ENCODE peak calls at places on chromosomes 11 and 22, in ten cellular contexts. Z is left ventricle myocardium inferior, A is HCT116, P is neural crest cell, S is heart right ventricle, B is astrocyte of the spinal cord, U is spleen, X is psoas muscle, N is mesothelial cell of epicardium, W is MCF 10A. L is an unnamed sample.

GRCh38 chr11:86183694-86184093 is 60.9 kb upstream of the EED start:
- DNase-seq in B (peak; percentile 53), N (no peak), A (no peak), P (no peak), S (no peak), U (no peak), W (peak; percentile 42), X (no peak), Z (no peak), L (peak; percentile 58)

GRCh38 chr22:50027639-50028537 is 15.3 kb upstream of the IL17REL start:
- DNase-seq in W (peak; percentile 75), X (no peak), S (no peak), A (no peak), Z (no peak), U (peak; percentile 73), B (no peak), N (no peak), P (no peak), L (no peak)

GRCh38 chr11:113197456-113197855 is 116.9 kb upstream of the TTC12 start:
- DNase-seq in U (no peak), X (no peak), N (no peak), P (no peak), B (no peak), S (no peak), Z (no peak), A (no peak), W (no peak), L (no peak)

GRCh38 chr11:107961480-107961879 is 33.2 kb downstream of the RAB39A start:
- DNase-seq in B (no peak), Z (no peak), S (no peak), P (no peak), U (no peak), W (no peak), A (no peak), N (no peak), X (no peak), L (no peak)

GRCh38 chr11:2893021-2893528 is 7.5 kb upstream of the CDKN1C start:
- DNase-seq in B (no peak), Z (no peak), W (no peak), X (no peak), N (no peak), P (no peak), U (no peak), S (no peak), A (no peak), L (no peak)

GRCh38 chr11:62721994-62722393 is 5.3 kb downstream of the HNRNPUL2 start:
- DNase-seq in U (no peak), Z (no peak), B (peak; percentile 39), A (no peak), N (no peak), S (no peak), P (no peak), W (no peak), X (no peak), L (no peak)

GRCh38 chr22:23325183-23325582 is 144.9 kb downstream of the BCR start:
- DNase-seq in A (no peak), N (no peak), Z (no peak), W (no peak), X (no peak), U (no peak), S (no peak), B (no peak), P (no peak), L (no peak)

GRCh38 chr11:102983491-102983890 is 28.0 kb upstream of the MMP13 start:
- DNase-seq in B (no peak), P (no peak), X (no peak), W (no peak), Z (no peak), N (no peak), A (no peak), U (no peak), S (no peak), L (no peak)

GRCh38 chr11:15199693-15200092 is 85.0 kb downstream of the INSC start:
- DNase-seq in A (no peak), U (no peak), X (peak; percentile 83), S (peak; percentile 39), N (no peak), B (peak; percentile 47), Z (peak; percentile 58), W (peak; percentile 94), P (no peak), L (no peak)

GRCh38 chr11:68039526-68040086 is 781 bp downstream of the TCIRG1 start:
- DNase-seq in B (no peak), A (no peak), X (peak; percentile 59), U (peak; percentile 84), Z (no peak), N (no peak), P (no peak), S (no peak), W (no peak), L (peak; percentile 46)

GRCh38 chr11:129281471-129282268 is 89.5 kb upstream of the ARHGAP32 start:
- DNase-seq in W (no peak), U (no peak), X (peak; percentile 64), N (no peak), S (no peak), P (no peak), A (no peak), Z (no peak), B (no peak), L (no peak)

GRCh38 chr22:46674367-46674781 is 54.2 kb downstream of the GRAMD4 start:
- DNase-seq in S (peak; percentile 66), W (no peak), N (no peak), X (peak; percentile 84), Z (peak; percentile 66), B (no peak), U (peak; percentile 94), P (no peak), A (no peak), L (peak; percentile 95)

GRCh38 chr11:4156571-4156970 is 62.0 kb downstream of the RRM1 start:
- DNase-seq in W (no peak), P (no peak), U (no peak), N (no peak), A (no peak), Z (no peak), B (no peak), S (no peak), X (no peak), L (no peak)

GRCh38 chr11:20158597-20159257 is 1.5 kb downstream of the DBX1 start:
- DNase-seq in N (peak; percentile 84), P (peak; percentile 77), S (peak; percentile 38), Z (peak; percentile 42), B (peak; percentile 69), W (peak; percentile 54), U (no peak), X (peak; percentile 58), A (no peak), L (no peak)

GRCh38 chr22:16933924-16934282 is 74.1 kb downstream of the GAB4 start:
- DNase-seq in P (no peak), A (no peak), B (no peak), N (no peak), S (no peak), W (no peak), X (no peak), Z (no peak), U (no peak), L (no peak)

GRCh38 chr11:1881442-1882264 is 10.0 kb downstream of the PRR33 start:
- DNase-seq in P (no peak), X (peak; percentile 87), U (peak; percentile 91), A (no peak), B (no peak), S (peak; percentile 75), W (no peak), Z (peak; percentile 79), N (no peak), L (peak; percentile 33)

GRCh38 chr11:77819411-77819920 is 1.1 kb downstream of the RSF1 start:
- DNase-seq in P (peak; percentile 70), U (peak; percentile 96), A (peak; percentile 76), W (peak; percentile 81), X (peak; percentile 90), Z (peak; percentile 86), N (peak; percentile 84), B (peak; percentile 89), S (peak; percentile 79), L (peak; percentile 75)
- TF ChIP-seq CTCF in P (peak; percentile 38), U (peak; percentile 24), A (no peak), W (no peak), X (no peak), Z (peak; percentile 51), N (no peak), B (no peak), S (no peak), L (no peak)

GRCh38 chr11:9384535-9385287 is at the start of gene IPO7:
- DNase-seq in S (peak; percentile 89), P (peak; percentile 84), Z (peak; percentile 90), N (peak; percentile 82), A (peak; percentile 80), X (peak; percentile 95), U (peak; percentile 97), B (peak; percentile 93), W (peak; percentile 92), L (peak; percentile 88)
- TF ChIP-seq CTCF in S (peak; percentile 7), P (peak; percentile 42), Z (peak; percentile 44), N (no peak), A (peak; percentile 30), X (peak; percentile 33), U (peak; percentile 11), B (peak; percentile 45), W (peak; percentile 32), L (peak; percentile 44)

DNA sequence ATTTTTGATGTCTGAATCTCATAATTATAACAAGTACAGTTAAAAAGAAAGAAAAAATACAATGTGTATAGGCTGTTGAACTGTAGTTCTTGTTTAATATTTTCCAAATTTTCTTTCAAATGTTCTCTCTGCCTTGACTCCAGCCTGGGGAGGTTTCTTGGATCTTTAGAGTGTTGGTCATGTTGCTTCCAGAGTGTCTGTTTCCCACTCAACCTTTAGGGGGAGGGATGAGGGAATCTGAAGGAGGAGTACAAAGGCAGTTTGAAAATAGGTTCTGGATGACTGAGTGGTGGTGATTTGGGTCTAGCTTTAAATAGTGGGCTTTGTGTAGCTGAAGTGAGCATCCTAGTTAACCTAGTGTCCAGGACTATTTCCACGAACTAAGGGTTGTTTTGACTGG is 2.0 kb downstream of the CTNND1 start:
- DNase-seq in S (no peak), Z (no peak), X (no peak), B (peak; percentile 58), N (no peak), A (no peak), P (no peak), U (no peak), W (peak; percentile 67), L (no peak)
- TF ChIP-seq CTCF in S (no peak), Z (peak; percentile 52), X (peak; percentile 41), B (peak; percentile 52), N (peak; percentile 19), A (peak; percentile 16), P (peak; percentile 51), U (peak; percentile 23), W (no peak), L (no peak)

GRCh38 chr11:83087035-83087434 is 15.3 kb upstream of the RAB30 start:
- DNase-seq in X (no peak), B (peak; percentile 6), Z (no peak), U (no peak), P (no peak), W (peak; percentile 28), S (no peak), N (no peak), A (no peak), L (no peak)
- TF ChIP-seq CTCF in X (peak; percentile 26), B (no peak), Z (peak; percentile 13), U (no peak), P (peak; percentile 46), W (no peak), S (no peak), N (no peak), A (peak; percentile 42), L (no peak)

L was measured in CD14-positive monocyte.